ENCODE peak calls at places on chromosomes 13 and 19, in ten cellular contexts. P is effector memory CD4-positive, alpha-beta T cell; Z is kidney; O is M059J; H is lower lobe of right lung; K is endodermal cell; I is astrocyte; Q is heart right ventricle; D is cortex of kidney; M is GM04504. R is an unnamed sample.

GRCh38 chr13:112133489-112134149 is 66.7 kb downstream of the SOX1 start:
- DNase-seq in P (no peak), Z (no peak), O (no peak), H (no peak), K (peak; percentile 26), I (no peak), Q (no peak), D (no peak), M (no peak), R (no peak)

GRCh38 chr13:22592515-22592914 is 588.3 kb upstream of the SGCG start:
- DNase-seq in P (no peak), Z (no peak), O (no peak), H (no peak), K (no peak), I (no peak), Q (no peak), D (no peak), M (no peak), R (no peak)

GRCh38 chr13:28097503-28097902 is 2.9 kb downstream of the FLT3 start:
- DNase-seq in P (no peak), Z (no peak), O (peak; percentile 77), H (no peak), K (no peak), I (no peak), Q (no peak), D (no peak), M (no peak), R (peak; percentile 69)

GRCh38 chr19:4157164-4157563 is 3.7 kb downstream of the CREB3L3 start:
- DNase-seq in P (no peak), Z (no peak), O (no peak), H (no peak), K (no peak), I (no peak), Q (no peak), D (no peak), M (no peak), R (no peak)

GRCh38 chr13:25783480-25784081 is 268.2 kb downstream of the SHISA2 start:
- DNase-seq in P (no peak), Z (no peak), O (no peak), H (no peak), K (no peak), I (no peak), Q (no peak), D (no peak), M (no peak), R (no peak)

GRCh38 chr19:14556662-14557188 is 15.1 kb downstream of the NDUFB7 start:
- DNase-seq in P (peak; percentile 56), Z (peak; percentile 90), O (peak; percentile 44), H (peak; percentile 85), K (peak; percentile 94), I (peak; percentile 47), Q (peak; percentile 73), D (no peak), M (peak; percentile 45), R (peak; percentile 85)

GRCh38 chr19:1862424-1863307 is 713 bp downstream of the KLF16 start:
- DNase-seq in P (peak; percentile 59), Z (peak; percentile 88), O (peak; percentile 36), H (no peak), K (peak; percentile 83), I (no peak), Q (no peak), D (no peak), M (no peak), R (peak; percentile 61)

GRCh38 chr19:2603320-2603719 is 99.2 kb downstream of the GNG7 start:
- DNase-seq in P (no peak), Z (peak; percentile 85), O (peak; percentile 70), H (peak; percentile 39), K (peak; percentile 77), I (peak; percentile 79), Q (peak; percentile 47), D (no peak), M (peak; percentile 55), R (peak; percentile 52)

GRCh38 chr13:21608961-21609360 is 5.0 kb upstream of the MICU2 start:
- DNase-seq in P (no peak), Z (no peak), O (peak; percentile 14), H (no peak), K (no peak), I (no peak), Q (no peak), D (no peak), M (no peak), R (peak; percentile 17)

GRCh38 chr13:75704194-75704941 is 68.2 kb downstream of the LMO7 start:
- DNase-seq in P (no peak), Z (no peak), O (peak; percentile 39), H (no peak), K (no peak), I (peak; percentile 96), Q (no peak), D (no peak), M (no peak), R (peak; percentile 6)

GRCh38 chr13:44648392-44649117 is 72.4 kb upstream of the TSC22D1 start:
- DNase-seq in P (no peak), Z (no peak), O (no peak), H (no peak), K (no peak), I (no peak), Q (no peak), D (no peak), M (no peak), R (no peak)

GRCh38 chr13:72536668-72537399 is 190.6 kb downstream of the MZT1 start:
- DNase-seq in P (no peak), Z (no peak), O (peak; percentile 1), H (no peak), K (no peak), I (peak; percentile 40), Q (peak; percentile 4), D (no peak), M (no peak), R (no peak)